ENCODE peak calls at places on chromosomes 6 and 20, in five cellular contexts. W is esophagus muscularis mucosa; B is activated CD8-positive, alpha-beta T cell treated with anti-CD3 and anti-CD28 coated beads for 36 hours; N is brain microvascular endothelial cell; T is astrocyte. D is an unnamed sample.

GRCh38 chr6:107179004-107179403 is 63.7 kb upstream of the BEND3 start:
- DNase-seq in N (peak; percentile 27), T (no peak), W (no peak), B (peak; percentile 42), D (no peak)

GRCh38 chr6:79425589-79426311 is 111.5 kb downstream of the LCA5 start:
- DNase-seq in W (no peak), N (no peak), B (no peak), T (no peak), D (no peak)

GRCh38 chr20:22536956-22537756 is 47.2 kb downstream of the FOXA2 start:
- DNase-seq in B (no peak), W (peak; percentile 57), N (no peak), T (no peak), D (no peak)

GRCh38 chr6:2971420-2972218 is at the start of gene SERPINB6:
- DNase-seq in B (peak; percentile 36), W (peak; percentile 95), T (peak; percentile 62), N (peak; percentile 59), D (peak; percentile 54)

GRCh38 chr6:90846824-90847223 is 260.0 kb upstream of the MAP3K7 start:
- DNase-seq in W (no peak), T (no peak), N (no peak), B (no peak), D (no peak)

GRCh38 chr20:11267762-11268335 is 594.0 kb upstream of the JAG1 start:
- DNase-seq in T (no peak), W (no peak), N (peak; percentile 22), B (no peak), D (no peak)

GRCh38 chr6:138647006-138647405 is 126.6 kb upstream of the CCDC28A start:
- DNase-seq in N (peak; percentile 12), W (no peak), T (peak; percentile 63), B (no peak), D (no peak)

GRCh38 chr6:143569035-143569434 is 57.5 kb upstream of the FUCA2 start:
- DNase-seq in B (no peak), N (peak; percentile 45), W (no peak), T (peak; percentile 22), D (no peak)

GRCh38 chr20:52590100-52590499 is 382.1 kb upstream of the TSHZ2 start:
- DNase-seq in W (no peak), B (no peak), T (no peak), N (no peak), D (no peak)

GRCh38 chr6:38207371-38207770 is 387.8 kb downstream of the ZFAND3 start:
- DNase-seq in N (no peak), B (no peak), W (no peak), T (no peak), D (no peak)

GRCh38 chr20:36572701-36573102 is 695 bp upstream of the TGIF2 start:
- DNase-seq in T (peak; percentile 24), W (no peak), B (peak; percentile 89), N (peak; percentile 28), D (peak; percentile 66)
- TF ChIP-seq CTCF in T (no peak), W (no peak), B (no peak), N (no peak), D (no peak)

GRCh38 chr6:77930382-77930781 is 277.5 kb downstream of the MEI4 start:
- DNase-seq in B (no peak), W (no peak), T (no peak), N (no peak), D (no peak)

GRCh38 chr6:77930945-77931344 is 278.1 kb downstream of the MEI4 start:
- DNase-seq in T (no peak), B (no peak), N (no peak), W (no peak), D (no peak)

GRCh38 chr6:77926198-77926752 is 273.4 kb downstream of the MEI4 start:
- DNase-seq in N (peak; percentile 5), W (no peak), T (no peak), B (no peak), D (no peak)
- TF ChIP-seq CTCF in N (peak; percentile 34), W (no peak), T (no peak), B (no peak), D (no peak)

GRCh38 chr6:27312146-27312949 is at the start of gene POM121L2:
- DNase-seq in W (no peak), N (peak; percentile 59), T (peak; percentile 13), B (peak; percentile 72), D (peak; percentile 68)
- TF ChIP-seq CTCF in W (peak; percentile 51), N (peak; percentile 82), T (peak; percentile 26), B (peak; percentile 84), D (peak; percentile 78)

DNA sequence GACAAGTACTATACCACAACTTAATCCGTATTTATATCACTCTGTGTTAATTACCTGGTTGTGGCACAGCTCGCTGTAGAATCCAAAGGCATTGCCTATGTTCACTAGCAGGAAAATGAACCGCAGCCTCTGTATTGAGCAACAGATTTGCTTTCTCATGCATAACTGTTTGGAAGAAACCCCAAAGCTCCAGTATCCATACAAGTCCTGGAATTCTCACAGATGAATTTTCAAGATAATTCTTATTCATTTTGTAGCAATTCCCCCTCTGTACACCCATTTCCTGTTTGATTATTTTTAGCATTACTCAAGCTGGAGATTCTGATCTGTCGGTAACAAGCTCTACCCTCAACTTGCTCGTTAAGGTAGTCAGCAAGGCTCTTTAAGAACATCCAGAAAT is 63.5 kb downstream of the STMND1 start:
- DNase-seq in N (peak; percentile 20), T (peak; percentile 78), W (no peak), B (no peak), D (no peak)
- TF ChIP-seq CTCF in N (no peak), T (no peak), W (no peak), B (no peak), D (no peak)

GRCh38 chr6:47076422-47077344 is 34.6 kb upstream of the ADGRF1 start:
- DNase-seq in N (no peak), T (no peak), B (no peak), W (no peak), D (no peak)

GRCh38 chr6:47078991-47079390 is 36.9 kb upstream of the ADGRF1 start:
- DNase-seq in N (no peak), B (no peak), T (no peak), W (no peak), D (no peak)

GRCh38 chr6:47075741-47076421 is 33.7 kb upstream of the ADGRF1 start:
- DNase-seq in T (no peak), N (no peak), B (no peak), W (no peak), D (no peak)

GRCh38 chr6:47080083-47080596 is 38.0 kb upstream of the ADGRF1 start:
- DNase-seq in N (no peak), W (no peak), B (no peak), T (no peak), D (no peak)

DNA sequence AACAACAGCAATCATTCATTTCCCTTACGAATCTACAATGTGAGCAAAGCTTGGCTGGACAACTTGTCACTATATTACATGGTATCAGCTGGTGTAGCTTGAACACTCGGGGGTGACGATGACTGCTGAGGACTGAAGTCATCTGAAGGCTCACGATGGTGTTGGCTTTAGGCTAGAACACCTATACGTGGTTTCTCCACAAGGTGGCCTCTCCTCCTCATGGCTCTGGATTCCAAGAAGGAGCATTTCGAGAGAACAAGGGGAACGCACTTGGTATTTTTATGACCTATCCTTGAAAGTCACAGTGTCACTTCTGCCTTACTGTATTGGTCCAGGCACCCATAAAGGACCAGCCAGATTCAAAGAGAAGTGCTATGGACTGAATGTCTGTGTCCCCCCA is 37.5 kb upstream of the ADGRF1 start:
- DNase-seq in N (no peak), W (no peak), T (no peak), B (no peak), D (no peak)
- TF ChIP-seq CTCF in N (peak; percentile 36), W (no peak), T (no peak), B (no peak), D (no peak)

GRCh38 chr6:112429226-112429625 is 82.1 kb downstream of the RFPL4B start:
- DNase-seq in T (peak; percentile 38), N (peak; percentile 38), W (no peak), B (no peak), D (no peak)
- TF ChIP-seq CTCF in T (peak; percentile 14), N (peak; percentile 53), W (no peak), B (no peak), D (no peak)